ENCODE peak calls at places on chromosomes 12 and 14, in eight cellular contexts. F is PC-3; C is heart left ventricle; T is H1; R is mammary epithelial cell; A is CD4-positive, alpha-beta memory T cell; U is tibial artery; Q is psoas muscle. X is an unnamed sample. For H3K4me1 and H3K27me3, the result is how much of the 10 kb centered on the place peaks cover.

GRCh38 chr14:20631023-20631820 is 10.3 kb downstream of the OR6S1 start:
- DNase-seq in F (peak), C (no peak), R (peak), A (peak), Q (no peak), U (no peak), T (no peak), X (peak)

GRCh38 chr14:62087191-62087590 is 325.0 kb downstream of the SNAPC1 start:
- DNase-seq in U (no peak), F (no peak), R (no peak), T (no peak), A (no peak), C (no peak), Q (no peak), X (no peak)

GRCh38 chr14:64722842-64723447 is 18.7 kb downstream of the PLEKHG3 start:
- DNase-seq in C (no peak), F (no peak), A (peak), R (peak), Q (peak), T (no peak), U (peak), X (no peak)

GRCh38 chr14:61940669-61941420 is 178.6 kb downstream of the SNAPC1 start:
- DNase-seq in F (no peak), Q (no peak), A (no peak), U (no peak), R (no peak), T (no peak), C (no peak), X (no peak)

GRCh38 chr12:13153180-13153579 is 43.3 kb upstream of the EMP1 start:
- DNase-seq in F (no peak), T (no peak), Q (no peak), C (no peak), R (no peak), U (no peak), A (no peak), X (no peak)

GRCh38 chr14:103118663-103119404 is 4.4 kb upstream of the TNFAIP2 start:
- DNase-seq in F (no peak), U (peak), C (peak), Q (peak), T (no peak), R (no peak), A (no peak), X (peak)

GRCh38 chr12:60169904-60170303 is 574.1 kb downstream of the SLC16A7 start:
- DNase-seq in Q (no peak), F (no peak), C (no peak), T (no peak), A (no peak), R (no peak), U (no peak), X (no peak)

GRCh38 chr12:46402451-46402850 is 29.9 kb upstream of the SLC38A2 start:
- DNase-seq in U (peak), R (peak), Q (no peak), T (no peak), A (no peak), C (no peak), F (peak), X (peak)

GRCh38 chr12:42854826-42855225 is 265.3 kb upstream of the PRICKLE1 start:
- DNase-seq in F (no peak), A (no peak), C (no peak), Q (no peak), T (no peak), R (no peak), U (no peak), X (no peak)

GRCh38 chr12:66066071-66066928 is 64.2 kb downstream of the LLPH start:
- DNase-seq in Q (no peak), C (no peak), T (no peak), U (no peak), F (no peak), R (peak), A (peak), X (no peak)

GRCh38 chr14:73785336-73785833 is 66.2 kb upstream of the PTGR2 start:
- DNase-seq in F (peak), R (peak), C (no peak), A (no peak), T (no peak), Q (no peak), U (no peak), X (peak)

GRCh38 chr12:93767524-93767863 is 90.3 kb downstream of the CRADD start:
- DNase-seq in F (no peak), T (no peak), U (no peak), R (no peak), A (no peak), Q (no peak), C (no peak), X (no peak)

GRCh38 chr14:89502966-89503365 is 85.9 kb upstream of the FOXN3 start:
- DNase-seq in Q (no peak), R (no peak), T (no peak), U (no peak), F (no peak), A (no peak), C (no peak), X (no peak)

GRCh38 chr14:49893309-49894213 is 679 bp downstream of the ARF6 start:
- DNase-seq in C (peak), A (peak), T (no peak), F (peak), R (peak), U (peak), Q (peak), X (peak)

GRCh38 chr12:17020765-17021164 is 414.8 kb upstream of the LMO3 start:
- DNase-seq in Q (no peak), A (no peak), C (no peak), T (no peak), F (no peak), U (no peak), R (no peak), X (no peak)

GRCh38 chr14:50339178-50339804 is 27.2 kb downstream of the DMAC2L start:
- DNase-seq in Q (no peak), C (no peak), A (no peak), U (no peak), F (no peak), R (no peak), T (no peak), X (no peak)

GRCh38 chr12:44654641-44655625 is 221.2 kb downstream of the NELL2 start:
- DNase-seq in R (no peak), U (no peak), C (no peak), F (no peak), A (no peak), Q (no peak), T (no peak), X (no peak)

GRCh38 chr12:124336742-124337520 is 42.0 kb downstream of the RFLNA start:
- DNase-seq in U (no peak), R (peak), C (no peak), T (no peak), A (no peak), Q (no peak), F (no peak), X (no peak)

GRCh38 chr12:12979731-12980259 is 20.3 kb downstream of the HEBP1 start:
- DNase-seq in R (peak), F (peak), T (no peak), A (no peak), C (no peak), U (no peak), Q (no peak), X (no peak)

GRCh38 chr14:99182548-99183115 is 89.4 kb downstream of the BCL11B start:
- DNase-seq in F (no peak), Q (no peak), C (no peak), A (no peak), R (no peak), U (peak), T (no peak), X (no peak)

GRCh38 chr14:39107624-39108023 is 4.6 kb upstream of the SEC23A start:
- DNase-seq in U (no peak), Q (no peak), F (peak), C (no peak), R (peak), T (no peak), A (peak), X (no peak)

GRCh38 chr12:82942521-82942920 is 255.8 kb downstream of the TMTC2 start:
- DNase-seq in T (no peak), F (no peak), U (no peak), A (no peak), C (no peak), Q (no peak), R (no peak), X (no peak)

GRCh38 chr12:65977384-65977783 is 153.1 kb downstream of the HMGA2 start:
- DNase-seq in U (no peak), Q (no peak), C (no peak), R (no peak), F (no peak), A (no peak), T (no peak), X (no peak)

GRCh38 chr12:105980048-105980447 is 158.7 kb downstream of the NUAK1 start:
- DNase-seq in R (no peak), F (no peak), Q (no peak), C (no peak), T (no peak), A (no peak), U (no peak), X (no peak)

GRCh38 chr12:13982010-13982409 is 608 bp upstream of the GRIN2B start:
- DNase-seq in U (no peak), Q (no peak), A (no peak), C (no peak), F (no peak), R (no peak), T (no peak), X (peak)

GRCh38 chr12:54370218-54370730 is 6.0 kb upstream of the GPR84 start:
- DNase-seq in T (peak), F (peak), Q (peak), R (peak), C (peak), A (no peak), U (peak), X (peak)

GRCh38 chr12:5479761-5480160 is 47.9 kb downstream of the NTF3 start:
- DNase-seq in Q (no peak), T (no peak), U (no peak), R (no peak), C (no peak), A (no peak), F (no peak), X (no peak)

GRCh38 chr12:31317471-31318397 is 8.2 kb downstream of the SINHCAF start:
- DNase-seq in Q (no peak), R (peak), F (no peak), U (no peak), T (no peak), C (no peak), A (peak), X (no peak)

GRCh38 chr12:14373202-14373601 is 7.7 kb downstream of the ATF7IP start:
- DNase-seq in F (peak), A (no peak), T (no peak), Q (no peak), U (no peak), C (no peak), R (peak), X (no peak)

GRCh38 chr14:63573579-63573978 is 30.4 kb upstream of the PPP2R5E start:
- DNase-seq in C (no peak), F (peak), U (no peak), T (no peak), R (no peak), Q (no peak), A (no peak), X (no peak)

GRCh38 chr14:68553326-68553725 is 239.5 kb downstream of the ZFP36L1 start:
- DNase-seq in F (no peak), A (no peak), U (no peak), Q (no peak), R (no peak), C (no peak), T (no peak), X (no peak)

GRCh38 chr14:59221558-59221957 is 33.1 kb downstream of the DAAM1 start:
- DNase-seq in C (no peak), R (peak), U (no peak), F (no peak), T (no peak), A (no peak), Q (no peak), X (no peak)

GRCh38 chr14:26841361-26841760 is 243.5 kb upstream of the NOVA1 start:
- DNase-seq in T (no peak), Q (no peak), R (no peak), U (no peak), A (no peak), F (peak), C (no peak), X (no peak)

GRCh38 chr14:93994919-93995682 is 2.0 kb upstream of the CCDC197 start:
- DNase-seq in Q (peak), U (peak), F (peak), R (peak), C (no peak), A (no peak), T (no peak), X (peak)

GRCh38 chr12:46449856-46450255 is 77.3 kb upstream of the SLC38A2 start:
- DNase-seq in A (no peak), C (no peak), R (no peak), F (no peak), T (no peak), Q (no peak), U (no peak), X (no peak)

DNA sequence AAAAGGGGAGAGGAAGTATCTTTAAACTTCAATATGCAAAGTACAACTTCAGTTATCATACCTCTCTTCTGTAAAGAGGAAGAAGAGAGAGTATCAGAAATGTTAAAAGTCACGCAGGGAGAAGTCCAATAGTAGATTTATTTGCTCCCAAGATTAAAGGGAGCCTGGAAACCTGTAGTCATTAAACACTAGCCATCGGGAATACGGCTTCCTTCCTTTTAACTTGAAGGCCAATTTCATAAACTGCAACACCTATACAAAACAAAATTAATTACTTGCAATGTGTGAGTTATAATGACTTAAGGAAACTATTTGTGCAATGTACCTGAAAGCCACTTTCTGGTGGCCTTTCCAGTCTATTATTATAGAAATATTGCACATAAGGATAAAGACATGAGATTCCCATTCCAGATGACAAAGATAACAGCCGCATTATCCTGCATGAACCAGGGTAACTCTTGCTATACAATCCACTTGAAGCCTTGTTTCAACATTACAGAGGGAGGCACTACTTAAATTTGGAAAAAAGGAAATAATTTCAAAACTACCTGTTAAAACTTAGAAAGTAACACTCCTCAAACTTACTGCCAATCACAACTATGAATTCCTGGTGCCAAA is 4.6 kb downstream of the BTG1 start:
- DNase-seq in T (no peak), A (no peak), U (no peak), Q (no peak), F (no peak), R (no peak), C (no peak), X (no peak)
- H3K4me1 ChIP-seq in T (under half), A (under half), U (under half), Q (half or more), F (under half), R (under half), C (under half), X (half or more)

DNA sequence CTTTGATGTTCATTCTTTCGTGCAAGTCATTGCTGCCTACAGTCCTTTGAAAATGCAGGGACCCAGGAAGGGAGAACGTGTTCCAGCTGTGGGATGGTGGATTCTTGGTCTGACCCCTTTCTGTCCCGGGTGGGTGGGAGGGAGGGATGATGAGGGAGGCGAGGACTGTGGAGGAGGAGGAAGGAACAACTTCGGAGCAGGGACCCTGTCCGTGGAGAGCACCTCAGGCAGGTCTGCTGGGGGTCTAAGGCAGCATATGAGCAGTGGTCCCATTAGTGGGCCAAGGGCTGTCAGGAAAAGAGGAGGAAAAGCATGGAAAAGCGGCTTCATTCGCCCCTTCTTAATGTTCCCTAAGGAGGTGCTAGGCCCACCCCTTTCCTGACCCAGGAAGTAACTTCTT is 36.0 kb downstream of the CACNA2D4 start:
- DNase-seq in T (no peak), U (no peak), Q (no peak), F (no peak), R (no peak), A (no peak), C (no peak), X (no peak)
- H3K27me3 ChIP-seq in T (under half), U (under half), Q (under half), F (under half), R (under half), A (under half), C (under half), X (under half)

GRCh38 chr12:120538281-120539156 is 4.4 kb downstream of the RNF10 start:
- DNase-seq in R (peak), F (peak), T (no peak), A (no peak), Q (peak), U (peak), C (no peak), X (peak)
- H3K4me3 ChIP-seq in R (peak), F (peak), T (no peak), A (peak), Q (peak), U (peak), C (peak), X (no peak)

GRCh38 chr12:68495666-68496065 is 115.0 kb upstream of the RAP1B start:
- DNase-seq in Q (no peak), R (no peak), U (no peak), C (no peak), T (no peak), A (no peak), F (no peak), X (no peak)
- H3K4me1 ChIP-seq in Q (under half), R (under half), U (under half), C (under half), T (under half), A (under half), F (under half), X (under half)

GRCh38 chr14:95197498-95198010 is 40.2 kb upstream of the DICER1 start:
- DNase-seq in Q (no peak), A (no peak), R (no peak), T (no peak), C (no peak), U (no peak), F (peak), X (no peak)

GRCh38 chr14:95196826-95197497 is 39.6 kb upstream of the DICER1 start:
- DNase-seq in U (no peak), F (no peak), C (no peak), R (no peak), Q (no peak), A (no peak), T (no peak), X (no peak)

GRCh38 chr14:95198320-95198719 is 41.0 kb upstream of the DICER1 start:
- DNase-seq in U (no peak), F (no peak), A (no peak), C (no peak), R (no peak), T (no peak), Q (no peak), X (no peak)

GRCh38 chr14:95200404-95200803 is 43.1 kb upstream of the DICER1 start:
- DNase-seq in R (no peak), F (no peak), C (no peak), T (no peak), Q (no peak), A (no peak), U (no peak), X (no peak)

GRCh38 chr14:95199298-95199983 is 42.1 kb upstream of the DICER1 start:
- DNase-seq in F (no peak), T (no peak), R (no peak), C (no peak), U (no peak), Q (no peak), A (no peak), X (no peak)
- H3K27me3 ChIP-seq in F (under half), T (under half), R (under half), C (under half), U (under half), Q (under half), A (under half), X (under half)

GRCh38 chr12:120225200-120225558 is 24.3 kb upstream of the RPLP0 start:
- DNase-seq in U (no peak), T (no peak), A (no peak), F (no peak), C (no peak), Q (no peak), R (no peak), X (peak)

GRCh38 chr12:120225852-120226640 is 25.1 kb upstream of the RPLP0 start:
- DNase-seq in Q (no peak), A (no peak), C (no peak), F (no peak), U (no peak), T (no peak), R (no peak), X (peak)

GRCh38 chr12:120223458-120224303 is 22.8 kb upstream of the RPLP0 start:
- DNase-seq in R (peak), T (no peak), C (no peak), A (no peak), U (no peak), F (no peak), Q (no peak), X (no peak)

GRCh38 chr12:120222288-120222832 is 21.4 kb upstream of the RPLP0 start:
- DNase-seq in C (no peak), U (no peak), Q (no peak), R (no peak), A (no peak), F (no peak), T (no peak), X (no peak)

DNA sequence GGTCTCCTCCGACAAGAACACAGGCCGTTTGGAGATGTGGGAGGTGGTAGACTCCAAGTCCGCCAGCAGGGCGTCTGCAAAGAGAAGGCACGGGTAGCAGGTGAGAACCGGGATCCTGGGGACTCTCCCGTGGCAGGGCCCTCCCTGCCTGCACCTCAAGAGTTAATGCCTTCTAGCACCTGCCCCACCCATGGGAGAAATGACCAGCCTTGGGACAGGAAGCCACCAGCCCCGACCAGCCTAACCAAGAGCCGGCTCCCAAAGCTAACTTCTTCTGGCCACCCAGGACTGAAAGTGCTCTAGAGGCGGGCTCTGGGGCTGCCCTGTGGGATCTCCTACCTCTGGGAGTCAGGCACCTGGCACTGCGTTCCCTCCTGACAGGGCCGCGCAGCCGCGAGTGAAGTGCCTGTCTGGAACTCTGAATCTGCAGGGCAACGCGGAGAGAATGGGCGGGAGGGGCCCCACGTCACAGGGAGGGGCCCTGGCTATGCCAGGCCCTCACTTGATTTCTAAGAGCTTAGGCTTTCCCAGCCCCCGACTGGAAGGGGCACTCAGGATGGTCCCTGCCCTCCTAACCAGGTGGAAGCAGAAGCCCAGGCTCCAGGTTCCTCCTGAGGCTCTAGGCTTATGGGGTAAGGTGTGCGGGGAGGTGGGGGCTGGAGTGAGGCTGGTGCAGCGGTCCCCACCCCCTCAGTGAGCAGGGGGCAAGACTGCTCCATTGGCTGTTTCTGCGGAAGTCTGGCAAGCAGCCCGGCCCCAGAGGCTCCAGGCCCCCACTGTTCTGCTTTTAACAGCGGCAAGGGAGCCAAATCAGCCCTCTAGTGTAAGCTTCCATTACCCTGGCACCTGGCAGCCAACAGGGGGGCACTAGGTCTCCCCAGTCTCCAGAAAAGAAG is 23.6 kb upstream of the RPLP0 start:
- DNase-seq in T (no peak), Q (no peak), C (no peak), A (no peak), R (peak), F (no peak), U (no peak), X (peak)
- H3K4me3 ChIP-seq in T (no peak), Q (no peak), C (peak), A (no peak), R (no peak), F (no peak), U (peak), X (peak)